ENCODE peak calls at places on chromosomes 1 and 21, in ten cellular contexts. One of them, this sample, is unnamed.

GRCh38 chr1:240190881-240191385 is 99.2 kb downstream of the FMN2 start:
- DNase-seq in nephron progenitor cell: peak; percentile 8
- DNase-seq in activated CD8-positive, alpha-beta memory T cell treated with anti-CD3 and anti-CD28 coated beads, Interleukin-2, amount 50 U/mL, for 48 hours: no peak
- DNase-seq in activated effector memory CD4-positive, alpha-beta T cell treated with anti-CD3 and anti-CD28 coated beads, Interleukin-2, amount 50 U/mL, for 16 hours: no peak
- DNase-seq in NCI-H1092: peak; percentile 56
- DNase-seq in CD4-positive, alpha-beta T cell: no peak
- DNase-seq in anterior cingulate cortex: no peak
- DNase-seq in NCI-H1417: no peak
- DNase-seq in GM06990: no peak
- DNase-seq in activated CD4-positive, alpha-beta T cell treated with anti-CD3 and anti-CD28 coated beads for 4 hours: no peak
- DNase-seq in this sample: peak; percentile 9

GRCh38 chr1:48102766-48103165 is 105.6 kb upstream of the TRABD2B start:
- DNase-seq in activated CD8-positive, alpha-beta memory T cell treated with anti-CD3 and anti-CD28 coated beads, Interleukin-2, amount 50 U/mL, for 48 hours: no peak
- DNase-seq in CD4-positive, alpha-beta T cell: no peak
- DNase-seq in NCI-H1417: no peak
- DNase-seq in activated CD4-positive, alpha-beta T cell treated with anti-CD3 and anti-CD28 coated beads for 4 hours: no peak
- DNase-seq in nephron progenitor cell: no peak
- DNase-seq in NCI-H1092: no peak
- DNase-seq in anterior cingulate cortex: no peak
- DNase-seq in GM06990: no peak
- DNase-seq in activated effector memory CD4-positive, alpha-beta T cell treated with anti-CD3 and anti-CD28 coated beads, Interleukin-2, amount 50 U/mL, for 16 hours: no peak
- DNase-seq in this sample: no peak

GRCh38 chr1:23720256-23720995 is 22.8 kb upstream of the ELOA start:
- DNase-seq in anterior cingulate cortex: no peak
- DNase-seq in NCI-H1417: no peak
- DNase-seq in CD4-positive, alpha-beta T cell: no peak
- DNase-seq in nephron progenitor cell: no peak
- DNase-seq in GM06990: peak; percentile 73
- DNase-seq in activated CD4-positive, alpha-beta T cell treated with anti-CD3 and anti-CD28 coated beads for 4 hours: no peak
- DNase-seq in activated effector memory CD4-positive, alpha-beta T cell treated with anti-CD3 and anti-CD28 coated beads, Interleukin-2, amount 50 U/mL, for 16 hours: peak; percentile 63
- DNase-seq in NCI-H1092: no peak
- DNase-seq in activated CD8-positive, alpha-beta memory T cell treated with anti-CD3 and anti-CD28 coated beads, Interleukin-2, amount 50 U/mL, for 48 hours: peak; percentile 58
- DNase-seq in this sample: no peak

GRCh38 chr1:3002349-3003038 is 18.8 kb upstream of the ACTRT2 start:
- DNase-seq in activated CD4-positive, alpha-beta T cell treated with anti-CD3 and anti-CD28 coated beads for 4 hours: no peak
- DNase-seq in GM06990: no peak
- DNase-seq in activated effector memory CD4-positive, alpha-beta T cell treated with anti-CD3 and anti-CD28 coated beads, Interleukin-2, amount 50 U/mL, for 16 hours: peak; percentile 43
- DNase-seq in nephron progenitor cell: no peak
- DNase-seq in NCI-H1417: no peak
- DNase-seq in NCI-H1092: no peak
- DNase-seq in CD4-positive, alpha-beta T cell: no peak
- DNase-seq in anterior cingulate cortex: no peak
- DNase-seq in activated CD8-positive, alpha-beta memory T cell treated with anti-CD3 and anti-CD28 coated beads, Interleukin-2, amount 50 U/mL, for 48 hours: no peak
- DNase-seq in this sample: no peak

GRCh38 chr1:218421531-218421930 is 76.4 kb downstream of the TGFB2 start:
- DNase-seq in NCI-H1417: no peak
- DNase-seq in GM06990: no peak
- DNase-seq in activated CD4-positive, alpha-beta T cell treated with anti-CD3 and anti-CD28 coated beads for 4 hours: no peak
- DNase-seq in activated effector memory CD4-positive, alpha-beta T cell treated with anti-CD3 and anti-CD28 coated beads, Interleukin-2, amount 50 U/mL, for 16 hours: no peak
- DNase-seq in CD4-positive, alpha-beta T cell: no peak
- DNase-seq in NCI-H1092: no peak
- DNase-seq in activated CD8-positive, alpha-beta memory T cell treated with anti-CD3 and anti-CD28 coated beads, Interleukin-2, amount 50 U/mL, for 48 hours: no peak
- DNase-seq in nephron progenitor cell: no peak
- DNase-seq in anterior cingulate cortex: no peak
- DNase-seq in this sample: no peak

GRCh38 chr21:24076179-24076578 is 1531.1 kb downstream of the MRPL39 start:
- DNase-seq in activated effector memory CD4-positive, alpha-beta T cell treated with anti-CD3 and anti-CD28 coated beads, Interleukin-2, amount 50 U/mL, for 16 hours: no peak
- DNase-seq in nephron progenitor cell: no peak
- DNase-seq in activated CD4-positive, alpha-beta T cell treated with anti-CD3 and anti-CD28 coated beads for 4 hours: no peak
- DNase-seq in activated CD8-positive, alpha-beta memory T cell treated with anti-CD3 and anti-CD28 coated beads, Interleukin-2, amount 50 U/mL, for 48 hours: no peak
- DNase-seq in NCI-H1417: no peak
- DNase-seq in GM06990: no peak
- DNase-seq in anterior cingulate cortex: no peak
- DNase-seq in CD4-positive, alpha-beta T cell: no peak
- DNase-seq in NCI-H1092: no peak
- DNase-seq in this sample: no peak

GRCh38 chr1:68653882-68654281 is 157.0 kb upstream of the DEPDC1 start:
- DNase-seq in activated CD8-positive, alpha-beta memory T cell treated with anti-CD3 and anti-CD28 coated beads, Interleukin-2, amount 50 U/mL, for 48 hours: no peak
- DNase-seq in NCI-H1417: no peak
- DNase-seq in NCI-H1092: no peak
- DNase-seq in nephron progenitor cell: no peak
- DNase-seq in activated effector memory CD4-positive, alpha-beta T cell treated with anti-CD3 and anti-CD28 coated beads, Interleukin-2, amount 50 U/mL, for 16 hours: no peak
- DNase-seq in activated CD4-positive, alpha-beta T cell treated with anti-CD3 and anti-CD28 coated beads for 4 hours: no peak
- DNase-seq in anterior cingulate cortex: no peak
- DNase-seq in GM06990: no peak
- DNase-seq in CD4-positive, alpha-beta T cell: no peak
- DNase-seq in this sample: no peak

GRCh38 chr1:232629250-232630046 is 485 bp downstream of the SIPA1L2 start:
- DNase-seq in nephron progenitor cell: peak; percentile 57
- DNase-seq in activated CD8-positive, alpha-beta memory T cell treated with anti-CD3 and anti-CD28 coated beads, Interleukin-2, amount 50 U/mL, for 48 hours: peak; percentile 61
- DNase-seq in anterior cingulate cortex: peak; percentile 32
- DNase-seq in GM06990: peak; percentile 19
- DNase-seq in NCI-H1092: no peak
- DNase-seq in CD4-positive, alpha-beta T cell: no peak
- DNase-seq in NCI-H1417: peak; percentile 38
- DNase-seq in activated CD4-positive, alpha-beta T cell treated with anti-CD3 and anti-CD28 coated beads for 4 hours: peak; percentile 20
- DNase-seq in activated effector memory CD4-positive, alpha-beta T cell treated with anti-CD3 and anti-CD28 coated beads, Interleukin-2, amount 50 U/mL, for 16 hours: peak; percentile 65
- DNase-seq in this sample: peak; percentile 79

GRCh38 chr1:37656881-37657280 is 22.2 kb upstream of the RSPO1 start:
- DNase-seq in nephron progenitor cell: no peak
- DNase-seq in NCI-H1417: no peak
- DNase-seq in NCI-H1092: no peak
- DNase-seq in activated effector memory CD4-positive, alpha-beta T cell treated with anti-CD3 and anti-CD28 coated beads, Interleukin-2, amount 50 U/mL, for 16 hours: no peak
- DNase-seq in CD4-positive, alpha-beta T cell: no peak
- DNase-seq in anterior cingulate cortex: no peak
- DNase-seq in activated CD4-positive, alpha-beta T cell treated with anti-CD3 and anti-CD28 coated beads for 4 hours: no peak
- DNase-seq in GM06990: no peak
- DNase-seq in activated CD8-positive, alpha-beta memory T cell treated with anti-CD3 and anti-CD28 coated beads, Interleukin-2, amount 50 U/mL, for 48 hours: no peak
- DNase-seq in this sample: no peak

GRCh38 chr1:56513095-56513494 is 66.3 kb downstream of the PLPP3 start:
- DNase-seq in NCI-H1417: no peak
- DNase-seq in activated effector memory CD4-positive, alpha-beta T cell treated with anti-CD3 and anti-CD28 coated beads, Interleukin-2, amount 50 U/mL, for 16 hours: no peak
- DNase-seq in anterior cingulate cortex: no peak
- DNase-seq in CD4-positive, alpha-beta T cell: no peak
- DNase-seq in NCI-H1092: no peak
- DNase-seq in activated CD8-positive, alpha-beta memory T cell treated with anti-CD3 and anti-CD28 coated beads, Interleukin-2, amount 50 U/mL, for 48 hours: no peak
- DNase-seq in nephron progenitor cell: no peak
- DNase-seq in activated CD4-positive, alpha-beta T cell treated with anti-CD3 and anti-CD28 coated beads for 4 hours: no peak
- DNase-seq in GM06990: no peak
- DNase-seq in this sample: no peak

GRCh38 chr21:27776925-27777553 is 810.2 kb upstream of the ADAMTS5 start:
- DNase-seq in GM06990: no peak
- DNase-seq in anterior cingulate cortex: no peak
- DNase-seq in activated effector memory CD4-positive, alpha-beta T cell treated with anti-CD3 and anti-CD28 coated beads, Interleukin-2, amount 50 U/mL, for 16 hours: no peak
- DNase-seq in activated CD4-positive, alpha-beta T cell treated with anti-CD3 and anti-CD28 coated beads for 4 hours: no peak
- DNase-seq in CD4-positive, alpha-beta T cell: no peak
- DNase-seq in nephron progenitor cell: no peak
- DNase-seq in activated CD8-positive, alpha-beta memory T cell treated with anti-CD3 and anti-CD28 coated beads, Interleukin-2, amount 50 U/mL, for 48 hours: no peak
- DNase-seq in NCI-H1092: no peak
- DNase-seq in NCI-H1417: no peak
- DNase-seq in this sample: no peak

GRCh38 chr1:171221665-171222591 is 26.4 kb upstream of the FMO1 start:
- DNase-seq in nephron progenitor cell: peak; percentile 9
- DNase-seq in activated effector memory CD4-positive, alpha-beta T cell treated with anti-CD3 and anti-CD28 coated beads, Interleukin-2, amount 50 U/mL, for 16 hours: no peak
- DNase-seq in GM06990: no peak
- DNase-seq in activated CD8-positive, alpha-beta memory T cell treated with anti-CD3 and anti-CD28 coated beads, Interleukin-2, amount 50 U/mL, for 48 hours: no peak
- DNase-seq in NCI-H1092: no peak
- DNase-seq in CD4-positive, alpha-beta T cell: no peak
- DNase-seq in activated CD4-positive, alpha-beta T cell treated with anti-CD3 and anti-CD28 coated beads for 4 hours: no peak
- DNase-seq in anterior cingulate cortex: no peak
- DNase-seq in NCI-H1417: no peak
- DNase-seq in this sample: peak; percentile 32

GRCh38 chr1:17230671-17231310 is 18.1 kb upstream of the PADI3 start:
- DNase-seq in anterior cingulate cortex: no peak
- DNase-seq in activated effector memory CD4-positive, alpha-beta T cell treated with anti-CD3 and anti-CD28 coated beads, Interleukin-2, amount 50 U/mL, for 16 hours: no peak
- DNase-seq in CD4-positive, alpha-beta T cell: no peak
- DNase-seq in NCI-H1417: no peak
- DNase-seq in activated CD8-positive, alpha-beta memory T cell treated with anti-CD3 and anti-CD28 coated beads, Interleukin-2, amount 50 U/mL, for 48 hours: no peak
- DNase-seq in activated CD4-positive, alpha-beta T cell treated with anti-CD3 and anti-CD28 coated beads for 4 hours: no peak
- DNase-seq in NCI-H1092: no peak
- DNase-seq in GM06990: no peak
- DNase-seq in nephron progenitor cell: no peak
- DNase-seq in this sample: no peak

GRCh38 chr21:20998456-20998789 is 214 bp downstream of the NCAM2 start:
- DNase-seq in activated CD4-positive, alpha-beta T cell treated with anti-CD3 and anti-CD28 coated beads for 4 hours: no peak
- DNase-seq in NCI-H1092: no peak
- DNase-seq in nephron progenitor cell: no peak
- DNase-seq in anterior cingulate cortex: no peak
- DNase-seq in CD4-positive, alpha-beta T cell: no peak
- DNase-seq in activated effector memory CD4-positive, alpha-beta T cell treated with anti-CD3 and anti-CD28 coated beads, Interleukin-2, amount 50 U/mL, for 16 hours: no peak
- DNase-seq in NCI-H1417: no peak
- DNase-seq in activated CD8-positive, alpha-beta memory T cell treated with anti-CD3 and anti-CD28 coated beads, Interleukin-2, amount 50 U/mL, for 48 hours: no peak
- DNase-seq in GM06990: no peak
- DNase-seq in this sample: no peak

GRCh38 chr1:106360252-106360651 is 696.2 kb upstream of the PRMT6 start:
- DNase-seq in nephron progenitor cell: no peak
- DNase-seq in NCI-H1092: no peak
- DNase-seq in CD4-positive, alpha-beta T cell: no peak
- DNase-seq in GM06990: no peak
- DNase-seq in anterior cingulate cortex: no peak
- DNase-seq in activated CD8-positive, alpha-beta memory T cell treated with anti-CD3 and anti-CD28 coated beads, Interleukin-2, amount 50 U/mL, for 48 hours: no peak
- DNase-seq in activated effector memory CD4-positive, alpha-beta T cell treated with anti-CD3 and anti-CD28 coated beads, Interleukin-2, amount 50 U/mL, for 16 hours: no peak
- DNase-seq in activated CD4-positive, alpha-beta T cell treated with anti-CD3 and anti-CD28 coated beads for 4 hours: no peak
- DNase-seq in NCI-H1417: no peak
- DNase-seq in this sample: no peak

GRCh38 chr1:94316183-94316582 is 78.8 kb upstream of the ARHGAP29 start:
- DNase-seq in activated CD4-positive, alpha-beta T cell treated with anti-CD3 and anti-CD28 coated beads for 4 hours: no peak
- DNase-seq in NCI-H1092: no peak
- DNase-seq in anterior cingulate cortex: no peak
- DNase-seq in NCI-H1417: no peak
- DNase-seq in GM06990: no peak
- DNase-seq in nephron progenitor cell: no peak
- DNase-seq in activated effector memory CD4-positive, alpha-beta T cell treated with anti-CD3 and anti-CD28 coated beads, Interleukin-2, amount 50 U/mL, for 16 hours: no peak
- DNase-seq in CD4-positive, alpha-beta T cell: no peak
- DNase-seq in activated CD8-positive, alpha-beta memory T cell treated with anti-CD3 and anti-CD28 coated beads, Interleukin-2, amount 50 U/mL, for 48 hours: no peak
- DNase-seq in this sample: no peak

GRCh38 chr1:65985393-65986066 is 192.8 kb downstream of the PDE4B start:
- DNase-seq in NCI-H1417: no peak
- DNase-seq in activated effector memory CD4-positive, alpha-beta T cell treated with anti-CD3 and anti-CD28 coated beads, Interleukin-2, amount 50 U/mL, for 16 hours: no peak
- DNase-seq in NCI-H1092: no peak
- DNase-seq in anterior cingulate cortex: no peak
- DNase-seq in GM06990: no peak
- DNase-seq in activated CD8-positive, alpha-beta memory T cell treated with anti-CD3 and anti-CD28 coated beads, Interleukin-2, amount 50 U/mL, for 48 hours: no peak
- DNase-seq in nephron progenitor cell: no peak
- DNase-seq in activated CD4-positive, alpha-beta T cell treated with anti-CD3 and anti-CD28 coated beads for 4 hours: no peak
- DNase-seq in CD4-positive, alpha-beta T cell: no peak
- DNase-seq in this sample: no peak

GRCh38 chr1:178509608-178510007 is 3.3 kb upstream of the TEX35 start:
- DNase-seq in CD4-positive, alpha-beta T cell: no peak
- DNase-seq in NCI-H1092: no peak
- DNase-seq in NCI-H1417: peak; percentile 12
- DNase-seq in activated effector memory CD4-positive, alpha-beta T cell treated with anti-CD3 and anti-CD28 coated beads, Interleukin-2, amount 50 U/mL, for 16 hours: peak; percentile 28
- DNase-seq in anterior cingulate cortex: no peak
- DNase-seq in GM06990: no peak
- DNase-seq in nephron progenitor cell: no peak
- DNase-seq in activated CD4-positive, alpha-beta T cell treated with anti-CD3 and anti-CD28 coated beads for 4 hours: no peak
- DNase-seq in activated CD8-positive, alpha-beta memory T cell treated with anti-CD3 and anti-CD28 coated beads, Interleukin-2, amount 50 U/mL, for 48 hours: no peak
- DNase-seq in this sample: peak; percentile 49

GRCh38 chr1:24286246-24287010 is 32.7 kb upstream of the GRHL3 start:
- DNase-seq in NCI-H1417: no peak
- DNase-seq in GM06990: no peak
- DNase-seq in activated effector memory CD4-positive, alpha-beta T cell treated with anti-CD3 and anti-CD28 coated beads, Interleukin-2, amount 50 U/mL, for 16 hours: no peak
- DNase-seq in nephron progenitor cell: no peak
- DNase-seq in activated CD8-positive, alpha-beta memory T cell treated with anti-CD3 and anti-CD28 coated beads, Interleukin-2, amount 50 U/mL, for 48 hours: no peak
- DNase-seq in activated CD4-positive, alpha-beta T cell treated with anti-CD3 and anti-CD28 coated beads for 4 hours: no peak
- DNase-seq in anterior cingulate cortex: no peak
- DNase-seq in CD4-positive, alpha-beta T cell: no peak
- DNase-seq in NCI-H1092: no peak
- DNase-seq in this sample: peak; percentile 79

GRCh38 chr21:28138272-28138671 is 854.4 kb downstream of the LTN1 start:
- DNase-seq in activated CD8-positive, alpha-beta memory T cell treated with anti-CD3 and anti-CD28 coated beads, Interleukin-2, amount 50 U/mL, for 48 hours: no peak
- DNase-seq in activated CD4-positive, alpha-beta T cell treated with anti-CD3 and anti-CD28 coated beads for 4 hours: no peak
- DNase-seq in activated effector memory CD4-positive, alpha-beta T cell treated with anti-CD3 and anti-CD28 coated beads, Interleukin-2, amount 50 U/mL, for 16 hours: no peak
- DNase-seq in GM06990: no peak
- DNase-seq in NCI-H1417: no peak
- DNase-seq in anterior cingulate cortex: no peak
- DNase-seq in CD4-positive, alpha-beta T cell: no peak
- DNase-seq in nephron progenitor cell: no peak
- DNase-seq in NCI-H1092: no peak
- DNase-seq in this sample: no peak

GRCh38 chr1:111052246-111052645 is 87.6 kb downstream of the DRAM2 start:
- DNase-seq in activated CD8-positive, alpha-beta memory T cell treated with anti-CD3 and anti-CD28 coated beads, Interleukin-2, amount 50 U/mL, for 48 hours: no peak
- DNase-seq in activated CD4-positive, alpha-beta T cell treated with anti-CD3 and anti-CD28 coated beads for 4 hours: no peak
- DNase-seq in activated effector memory CD4-positive, alpha-beta T cell treated with anti-CD3 and anti-CD28 coated beads, Interleukin-2, amount 50 U/mL, for 16 hours: no peak
- DNase-seq in nephron progenitor cell: no peak
- DNase-seq in CD4-positive, alpha-beta T cell: no peak
- DNase-seq in anterior cingulate cortex: no peak
- DNase-seq in NCI-H1092: no peak
- DNase-seq in NCI-H1417: no peak
- DNase-seq in GM06990: no peak
- DNase-seq in this sample: no peak

GRCh38 chr1:151199860-151200581 is 1.7 kb downstream of the PIP5K1A start:
- DNase-seq in activated CD4-positive, alpha-beta T cell treated with anti-CD3 and anti-CD28 coated beads for 4 hours: peak; percentile 21
- DNase-seq in GM06990: no peak
- DNase-seq in anterior cingulate cortex: no peak
- DNase-seq in activated effector memory CD4-positive, alpha-beta T cell treated with anti-CD3 and anti-CD28 coated beads, Interleukin-2, amount 50 U/mL, for 16 hours: peak; percentile 65
- DNase-seq in CD4-positive, alpha-beta T cell: no peak
- DNase-seq in nephron progenitor cell: no peak
- DNase-seq in activated CD8-positive, alpha-beta memory T cell treated with anti-CD3 and anti-CD28 coated beads, Interleukin-2, amount 50 U/mL, for 48 hours: no peak
- DNase-seq in NCI-H1417: no peak
- DNase-seq in NCI-H1092: no peak
- DNase-seq in this sample: no peak

GRCh38 chr1:155003766-155004351 is 1.3 kb downstream of the ZBTB7B start:
- DNase-seq in nephron progenitor cell: peak; percentile 48
- DNase-seq in activated CD4-positive, alpha-beta T cell treated with anti-CD3 and anti-CD28 coated beads for 4 hours: peak; percentile 17
- DNase-seq in NCI-H1417: no peak
- DNase-seq in GM06990: peak; percentile 55
- DNase-seq in CD4-positive, alpha-beta T cell: no peak
- DNase-seq in activated effector memory CD4-positive, alpha-beta T cell treated with anti-CD3 and anti-CD28 coated beads, Interleukin-2, amount 50 U/mL, for 16 hours: peak; percentile 75
- DNase-seq in NCI-H1092: no peak
- DNase-seq in anterior cingulate cortex: peak; percentile 28
- DNase-seq in activated CD8-positive, alpha-beta memory T cell treated with anti-CD3 and anti-CD28 coated beads, Interleukin-2, amount 50 U/mL, for 48 hours: no peak
- DNase-seq in this sample: peak; percentile 36

GRCh38 chr1:230085178-230085515 is 18.1 kb downstream of the GALNT2 start:
- DNase-seq in GM06990: no peak
- DNase-seq in anterior cingulate cortex: no peak
- DNase-seq in CD4-positive, alpha-beta T cell: no peak
- DNase-seq in NCI-H1417: no peak
- DNase-seq in NCI-H1092: no peak
- DNase-seq in activated CD4-positive, alpha-beta T cell treated with anti-CD3 and anti-CD28 coated beads for 4 hours: no peak
- DNase-seq in activated CD8-positive, alpha-beta memory T cell treated with anti-CD3 and anti-CD28 coated beads, Interleukin-2, amount 50 U/mL, for 48 hours: no peak
- DNase-seq in activated effector memory CD4-positive, alpha-beta T cell treated with anti-CD3 and anti-CD28 coated beads, Interleukin-2, amount 50 U/mL, for 16 hours: no peak
- DNase-seq in nephron progenitor cell: no peak
- DNase-seq in this sample: no peak

GRCh38 chr1:35707253-35708178 is 11.2 kb downstream of the C1orf216 start:
- DNase-seq in CD4-positive, alpha-beta T cell: peak; percentile 19
- DNase-seq in nephron progenitor cell: peak; percentile 78
- DNase-seq in anterior cingulate cortex: no peak
- DNase-seq in activated CD4-positive, alpha-beta T cell treated with anti-CD3 and anti-CD28 coated beads for 4 hours: peak; percentile 55
- DNase-seq in NCI-H1417: peak; percentile 81
- DNase-seq in activated effector memory CD4-positive, alpha-beta T cell treated with anti-CD3 and anti-CD28 coated beads, Interleukin-2, amount 50 U/mL, for 16 hours: peak; percentile 73
- DNase-seq in activated CD8-positive, alpha-beta memory T cell treated with anti-CD3 and anti-CD28 coated beads, Interleukin-2, amount 50 U/mL, for 48 hours: peak; percentile 61
- DNase-seq in GM06990: peak; percentile 14
- DNase-seq in NCI-H1092: peak; percentile 79
- DNase-seq in this sample: peak; percentile 55

GRCh38 chr21:44414291-44415072 is 40.8 kb upstream of the LRRC3 start:
- DNase-seq in GM06990: no peak
- DNase-seq in activated effector memory CD4-positive, alpha-beta T cell treated with anti-CD3 and anti-CD28 coated beads, Interleukin-2, amount 50 U/mL, for 16 hours: peak; percentile 41
- DNase-seq in NCI-H1417: no peak
- DNase-seq in CD4-positive, alpha-beta T cell: no peak
- DNase-seq in activated CD8-positive, alpha-beta memory T cell treated with anti-CD3 and anti-CD28 coated beads, Interleukin-2, amount 50 U/mL, for 48 hours: peak; percentile 15
- DNase-seq in activated CD4-positive, alpha-beta T cell treated with anti-CD3 and anti-CD28 coated beads for 4 hours: no peak
- DNase-seq in NCI-H1092: no peak
- DNase-seq in nephron progenitor cell: no peak
- DNase-seq in anterior cingulate cortex: no peak
- DNase-seq in this sample: no peak

GRCh38 chr21:37017951-37018679 is 11.6 kb downstream of the RIPPLY3 start:
- DNase-seq in activated CD8-positive, alpha-beta memory T cell treated with anti-CD3 and anti-CD28 coated beads, Interleukin-2, amount 50 U/mL, for 48 hours: no peak
- DNase-seq in GM06990: no peak
- DNase-seq in activated CD4-positive, alpha-beta T cell treated with anti-CD3 and anti-CD28 coated beads for 4 hours: no peak
- DNase-seq in activated effector memory CD4-positive, alpha-beta T cell treated with anti-CD3 and anti-CD28 coated beads, Interleukin-2, amount 50 U/mL, for 16 hours: no peak
- DNase-seq in nephron progenitor cell: no peak
- DNase-seq in CD4-positive, alpha-beta T cell: no peak
- DNase-seq in NCI-H1092: no peak
- DNase-seq in NCI-H1417: no peak
- DNase-seq in anterior cingulate cortex: no peak
- DNase-seq in this sample: no peak

GRCh38 chr1:163561570-163562295 is 240.0 kb downstream of the NUF2 start:
- DNase-seq in activated CD8-positive, alpha-beta memory T cell treated with anti-CD3 and anti-CD28 coated beads, Interleukin-2, amount 50 U/mL, for 48 hours: no peak
- DNase-seq in nephron progenitor cell: no peak
- DNase-seq in GM06990: no peak
- DNase-seq in anterior cingulate cortex: no peak
- DNase-seq in activated effector memory CD4-positive, alpha-beta T cell treated with anti-CD3 and anti-CD28 coated beads, Interleukin-2, amount 50 U/mL, for 16 hours: no peak
- DNase-seq in NCI-H1092: peak; percentile 40
- DNase-seq in activated CD4-positive, alpha-beta T cell treated with anti-CD3 and anti-CD28 coated beads for 4 hours: no peak
- DNase-seq in CD4-positive, alpha-beta T cell: no peak
- DNase-seq in NCI-H1417: peak; percentile 70
- DNase-seq in this sample: peak; percentile 65

This sample was measured in ELF-1.